ENCODE peak calls at places on chromosomes 13 and 19, in eight cellular contexts. M is stomach; I is CD4-positive, alpha-beta T cell; V is H1; J is endothelial cell; C is AG08395; P is ELF-1; F is amygdala. S is an unnamed sample.

GRCh38 chr19:11286312-11286974 is 9.5 kb upstream of the TSPAN16 start:
- DNase-seq in J (no peak), C (peak), P (no peak), I (no peak), M (no peak), V (no peak), F (no peak), S (peak)

GRCh38 chr13:23950736-23951510 is 53.6 kb upstream of the C1QTNF9B start:
- DNase-seq in P (no peak), I (no peak), J (no peak), C (no peak), V (no peak), F (no peak), M (no peak), S (no peak)

GRCh38 chr13:91308299-91308698 is 39.2 kb upstream of the MIR17HG start:
- DNase-seq in J (no peak), F (no peak), C (no peak), I (no peak), P (no peak), M (no peak), V (no peak), S (no peak)

GRCh38 chr13:44685641-44686040 is 109.5 kb upstream of the TSC22D1 start:
- DNase-seq in P (no peak), M (no peak), F (no peak), V (no peak), I (no peak), J (no peak), C (no peak), S (peak)

GRCh38 chr13:60146491-60146890 is 17.2 kb downstream of the DIAPH3 start:
- DNase-seq in V (no peak), P (no peak), I (no peak), F (no peak), C (no peak), M (no peak), J (no peak), S (peak)

GRCh38 chr13:24165746-24166145 is 5.2 kb downstream of the SPATA13 start:
- DNase-seq in I (no peak), V (no peak), C (peak), M (no peak), F (no peak), P (no peak), J (no peak), S (peak)

GRCh38 chr19:15249912-15250634 is 17.8 kb upstream of the EPHX3 start:
- DNase-seq in V (no peak), M (no peak), I (no peak), F (no peak), J (no peak), C (peak), P (peak), S (peak)

GRCh38 chr19:46344363-46344762 is 2.5 kb upstream of the PPP5C start:
- DNase-seq in F (no peak), J (no peak), M (no peak), C (no peak), P (no peak), V (no peak), I (no peak), S (no peak)

GRCh38 chr13:95317037-95317989 is 16.1 kb upstream of the ABCC4 start:
- DNase-seq in J (no peak), M (no peak), C (no peak), V (no peak), I (no peak), F (no peak), P (peak), S (peak)

GRCh38 chr13:98504029-98504351 is 72.9 kb downstream of the STK24 start:
- DNase-seq in F (no peak), M (no peak), P (no peak), V (no peak), I (no peak), J (no peak), C (no peak), S (no peak)

GRCh38 chr13:37058801-37059135 is 720 bp downstream of the SUPT20H start:
- DNase-seq in C (peak), M (no peak), V (no peak), J (peak), I (no peak), F (no peak), P (no peak), S (peak)

GRCh38 chr19:17797397-17798201 is 2.7 kb downstream of the B3GNT3 start:
- DNase-seq in P (no peak), F (no peak), V (no peak), M (peak), C (peak), J (no peak), I (no peak), S (no peak)

GRCh38 chr19:35963514-35963913 is 27.3 kb downstream of the LRFN3 start:
- DNase-seq in F (no peak), C (peak), J (peak), M (no peak), V (no peak), P (peak), I (no peak), S (peak)

GRCh38 chr13:93517658-93518057 is 291.1 kb downstream of the GPC6 start:
- DNase-seq in J (no peak), V (no peak), P (no peak), C (no peak), I (no peak), M (no peak), F (no peak), S (no peak)

GRCh38 chr19:48292798-48293197 is 22.9 kb downstream of the ZNF114 start:
- DNase-seq in C (peak), M (no peak), J (no peak), V (no peak), I (no peak), F (no peak), P (no peak), S (peak)

GRCh38 chr19:29858000-29858596 is 46.3 kb downstream of the CCNE1 start:
- DNase-seq in M (peak), P (peak), J (no peak), C (no peak), I (no peak), F (no peak), V (no peak), S (no peak)

GRCh38 chr13:43293008-43293407 is 269.6 kb downstream of the DNAJC15 start:
- DNase-seq in P (no peak), V (no peak), I (no peak), C (no peak), M (no peak), F (no peak), J (no peak), S (no peak)

GRCh38 chr19:1582201-1582600 is 10.5 kb downstream of the MBD3 start:
- DNase-seq in V (no peak), P (no peak), F (no peak), M (no peak), I (no peak), J (no peak), C (no peak), S (no peak)

GRCh38 chr13:80276371-80277289 is 64.3 kb downstream of the SPRY2 start:
- DNase-seq in V (peak), C (no peak), J (peak), F (no peak), I (no peak), M (no peak), P (peak), S (peak)

GRCh38 chr19:12868540-12869112 is 12.6 kb downstream of the DNASE2 start:
- DNase-seq in V (no peak), P (no peak), I (no peak), J (no peak), C (peak), F (no peak), M (no peak), S (peak)

GRCh38 chr19:50649433-50650391 is at the start of gene C19orf81:
- DNase-seq in V (no peak), P (peak), I (no peak), C (no peak), J (no peak), F (no peak), M (no peak), S (peak)

GRCh38 chr13:33286143-33286542 is 588 bp upstream of the STARD13 start:
- DNase-seq in C (no peak), I (no peak), J (no peak), M (no peak), V (no peak), P (no peak), F (no peak), S (no peak)

GRCh38 chr13:95480131-95480545 is 72.4 kb upstream of the CLDN10 start:
- DNase-seq in I (no peak), J (no peak), V (no peak), P (no peak), C (no peak), F (no peak), M (no peak), S (no peak)

GRCh38 chr13:98401936-98402335 is 175.0 kb downstream of the STK24 start:
- DNase-seq in M (peak), F (no peak), C (no peak), J (no peak), P (no peak), V (no peak), I (no peak), S (no peak)

GRCh38 chr19:14048439-14049153 is 13.3 kb downstream of the PALM3 start:
- DNase-seq in J (peak), P (peak), M (peak), I (peak), F (no peak), C (peak), V (peak), S (peak)

GRCh38 chr13:49132479-49133002 is 87.6 kb upstream of the MLNR start:
- DNase-seq in I (no peak), F (no peak), J (no peak), V (no peak), P (no peak), C (no peak), M (no peak), S (no peak)

GRCh38 chr13:45441633-45442032 is 23.1 kb upstream of the COG3 start:
- DNase-seq in I (no peak), P (no peak), M (no peak), J (no peak), F (no peak), C (peak), V (no peak), S (peak)

GRCh38 chr19:53960187-53960586 is 2.5 kb upstream of the CACNG8 start:
- DNase-seq in I (no peak), C (no peak), V (no peak), F (no peak), P (no peak), M (no peak), J (no peak), S (no peak)

GRCh38 chr19:7216373-7216902 is 77.8 kb downstream of the INSR start:
- DNase-seq in F (no peak), J (no peak), C (no peak), M (no peak), V (no peak), P (no peak), I (no peak), S (no peak)

GRCh38 chr19:45883881-45884681 is 1.9 kb downstream of the IRF2BP1 start:
- DNase-seq in J (no peak), M (peak), C (no peak), I (no peak), V (no peak), P (peak), F (no peak), S (no peak)

GRCh38 chr13:32056316-32056715 is 24.7 kb downstream of the FRY start:
- DNase-seq in F (no peak), P (no peak), I (no peak), V (no peak), M (no peak), J (no peak), C (no peak), S (no peak)

GRCh38 chr13:24264976-24265375 is 44.4 kb upstream of the C1QTNF9 start:
- DNase-seq in M (no peak), P (no peak), C (no peak), F (no peak), V (no peak), J (no peak), I (peak), S (no peak)

GRCh38 chr19:45577111-45577905 is 7.3 kb downstream of the OPA3 start:
- DNase-seq in J (no peak), F (no peak), C (peak), P (peak), I (no peak), M (peak), V (no peak), S (peak)

GRCh38 chr19:16330811-16331690 is 6.4 kb downstream of the KLF2 start:
- DNase-seq in I (peak), J (no peak), V (no peak), P (no peak), M (no peak), C (no peak), F (no peak), S (no peak)

GRCh38 chr19:1223018-1223855 is 14.6 kb downstream of the CBARP start:
- DNase-seq in P (no peak), C (no peak), J (no peak), V (no peak), I (no peak), M (no peak), F (no peak), S (peak)

GRCh38 chr19:16888629-16889371 is at the start of gene F2RL3:
- DNase-seq in P (no peak), I (no peak), C (peak), J (peak), M (peak), F (no peak), V (no peak), S (no peak)